ENCODE peak calls at places on chromosomes 16 and 17, in nine cellular contexts. Q, C, W, Y, P, L, G, B and D are unnamed samples.
A peak's percentile ranks its signal among the peaks of the same experiment; 100 is the strongest.

GRCh38 chr16:74487634-74488495 is 66.6 kb upstream of the CLEC18B start:
- DNase-seq in Q (no peak), C (no peak), W (no peak), Y (peak; percentile 25), P (no peak), L (no peak), G (no peak), B (no peak), D (no peak)

GRCh38 chr16:56919099-56919800 is 12.7 kb upstream of the HERPUD1 start:
- DNase-seq in Q (no peak), C (no peak), W (no peak), Y (peak; percentile 89), P (no peak), L (no peak), G (no peak), B (no peak), D (no peak)

GRCh38 chr16:69756705-69757104 is 2.0 kb upstream of the NOB1 start:
- DNase-seq in Q (no peak), C (no peak), W (no peak), Y (no peak), P (no peak), L (no peak), G (no peak), B (no peak), D (no peak)

GRCh38 chr17:7969434-7969833 is 33.0 kb upstream of the GUCY2D start:
- DNase-seq in Q (no peak), C (no peak), W (peak; percentile 45), Y (no peak), P (no peak), L (no peak), G (no peak), B (no peak), D (no peak)

GRCh38 chr17:38606646-38607611 is 1.2 kb upstream of the SRCIN1 start:
- DNase-seq in Q (no peak), C (no peak), W (no peak), Y (peak; percentile 64), P (no peak), L (no peak), G (no peak), B (peak; percentile 33), D (no peak)

GRCh38 chr16:70582280-70582978 is 58.8 kb downstream of the SF3B3 start:
- DNase-seq in Q (no peak), C (no peak), W (peak; percentile 25), Y (peak; percentile 31), P (no peak), L (no peak), G (no peak), B (no peak), D (no peak)

GRCh38 chr17:41322264-41322902 is 6.9 kb upstream of the KRTAP17-1 start:
- DNase-seq in Q (no peak), C (no peak), W (peak; percentile 79), Y (peak; percentile 35), P (no peak), L (peak; percentile 79), G (no peak), B (no peak), D (no peak)

GRCh38 chr17:28053044-28053670 is 10.7 kb downstream of the NLK start:
- DNase-seq in Q (no peak), C (no peak), W (no peak), Y (no peak), P (no peak), L (no peak), G (no peak), B (no peak), D (no peak)

GRCh38 chr17:21513012-21513570 is 136.9 kb downstream of the KCNJ12 start:
- DNase-seq in Q (peak; percentile 87), C (peak; percentile 54), W (peak; percentile 70), Y (peak; percentile 86), P (peak; percentile 80), L (peak; percentile 64), G (peak; percentile 75), B (peak; percentile 81), D (peak; percentile 83)

GRCh38 chr17:82175166-82175565 is 37.5 kb downstream of the CCDC57 start:
- DNase-seq in Q (no peak), C (no peak), W (no peak), Y (no peak), P (no peak), L (no peak), G (no peak), B (no peak), D (no peak)

GRCh38 chr17:3693829-3694231 is 2.1 kb downstream of the P2RX5 start:
- DNase-seq in Q (no peak), C (peak; percentile 78), W (no peak), Y (no peak), P (no peak), L (no peak), G (no peak), B (no peak), D (no peak)

GRCh38 chr17:75240394-75241142 is 20.8 kb downstream of the GGA3 start:
- DNase-seq in Q (peak; percentile 57), C (no peak), W (peak; percentile 38), Y (peak; percentile 69), P (no peak), L (peak; percentile 20), G (no peak), B (peak; percentile 53), D (peak; percentile 29)

GRCh38 chr16:71930013-71930563 is 34.8 kb downstream of the IST1 start:
- DNase-seq in Q (no peak), C (no peak), W (no peak), Y (no peak), P (no peak), L (peak; percentile 22), G (no peak), B (no peak), D (no peak)

GRCh38 chr17:10398352-10398751 is 23.4 kb downstream of the MYH8 start:
- DNase-seq in Q (peak; percentile 7), C (no peak), W (no peak), Y (no peak), P (no peak), L (no peak), G (no peak), B (no peak), D (no peak)

GRCh38 chr17:55177159-55177913 is 87.4 kb upstream of the HLF start:
- DNase-seq in Q (no peak), C (no peak), W (peak; percentile 63), Y (peak; percentile 5), P (no peak), L (no peak), G (no peak), B (no peak), D (no peak)

GRCh38 chr16:57409870-57410585 is 5.5 kb downstream of the CCL17 start:
- DNase-seq in Q (peak; percentile 22), C (no peak), W (no peak), Y (peak; percentile 32), P (no peak), L (no peak), G (no peak), B (no peak), D (no peak)

GRCh38 chr17:76714822-76715461 is 4.2 kb upstream of the MXRA7 start:
- DNase-seq in Q (peak; percentile 88), C (no peak), W (no peak), Y (peak; percentile 84), P (peak; percentile 88), L (peak; percentile 59), G (peak; percentile 68), B (peak; percentile 70), D (peak; percentile 82)

GRCh38 chr17:59756236-59756818 is 48.9 kb downstream of the VMP1 start:
- DNase-seq in Q (no peak), C (no peak), W (peak; percentile 85), Y (peak; percentile 63), P (no peak), L (peak; percentile 74), G (no peak), B (no peak), D (no peak)

GRCh38 chr16:85162478-85163277 is 50.4 kb upstream of the CIBAR2 start:
- DNase-seq in Q (peak; percentile 52), C (no peak), W (peak; percentile 87), Y (no peak), P (peak; percentile 82), L (peak; percentile 91), G (no peak), B (peak; percentile 82), D (no peak)

GRCh38 chr17:80855968-80856862 is 135.4 kb upstream of the CHMP6 start:
- DNase-seq in Q (no peak), C (peak; percentile 77), W (peak; percentile 99), Y (peak; percentile 35), P (no peak), L (peak; percentile 100), G (no peak), B (peak; percentile 82), D (no peak)

GRCh38 chr16:85782476-85782875 is 16.9 kb downstream of the EMC8 start:
- DNase-seq in Q (no peak), C (no peak), W (no peak), Y (no peak), P (no peak), L (peak; percentile 18), G (no peak), B (no peak), D (no peak)

GRCh38 chr17:70483624-70484023 is 314.3 kb downstream of the KCNJ2 start:
- DNase-seq in Q (no peak), C (peak; percentile 8), W (no peak), Y (peak; percentile 3), P (no peak), L (no peak), G (no peak), B (no peak), D (no peak)
- TF ChIP-seq CTCF in Q (no peak), C (no peak), W (no peak), Y (no peak), P (no peak), L (no peak), G (no peak), B (no peak), D (no peak)

GRCh38 chr17:58487589-58488427 is at the start of gene HSF5:
- DNase-seq in Q (no peak), C (peak; percentile 56), W (no peak), Y (no peak), P (no peak), L (no peak), G (no peak), B (peak; percentile 28), D (no peak)
- TF ChIP-seq CTCF in Q (no peak), C (peak; percentile 7), W (no peak), Y (no peak), P (no peak), L (no peak), G (no peak), B (no peak), D (no peak)

GRCh38 chr16:49348408-49349176 is 25.0 kb upstream of the C16orf78 start:
- DNase-seq in Q (no peak), C (no peak), W (no peak), Y (peak; percentile 19), P (no peak), L (no peak), G (no peak), B (no peak), D (no peak)
- TF ChIP-seq CTCF in Q (no peak), C (peak; percentile 31), W (no peak), Y (no peak), P (no peak), L (no peak), G (no peak), B (no peak), D (no peak)

DNA sequence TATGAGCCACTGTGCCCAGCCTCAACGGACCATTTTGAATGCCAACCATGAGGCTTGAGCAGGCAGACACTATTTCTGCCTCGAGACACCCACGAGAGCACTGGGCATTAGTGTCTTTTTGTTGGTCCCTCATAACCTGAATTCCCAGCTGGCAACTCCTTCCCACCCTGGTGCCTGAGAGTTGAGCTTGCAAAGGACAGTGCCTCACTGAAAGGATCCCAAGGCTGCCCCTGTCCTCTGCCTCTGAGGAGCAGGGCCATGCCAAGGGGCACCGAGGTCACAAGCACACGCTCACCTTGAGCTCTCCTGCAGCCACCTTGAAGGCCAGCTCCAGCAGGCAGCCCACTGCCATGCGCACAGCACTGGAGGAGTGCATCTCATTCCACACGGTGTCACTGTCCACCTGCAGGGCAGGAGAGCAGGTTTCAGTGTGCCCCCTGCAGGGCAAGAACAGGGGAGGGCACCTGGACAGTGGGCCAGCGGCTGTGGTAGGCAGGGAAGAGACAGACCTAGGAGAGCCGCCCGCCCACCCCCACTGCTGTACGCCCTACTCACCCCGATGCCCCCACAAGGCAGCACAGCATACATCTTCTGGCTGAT is 12.8 kb downstream of the G6PC3 start:
- DNase-seq in Q (no peak), C (no peak), W (no peak), Y (peak; percentile 76), P (no peak), L (no peak), G (no peak), B (no peak), D (no peak)
- TF ChIP-seq CTCF in Q (no peak), C (peak; percentile 29), W (peak; percentile 26), Y (peak; percentile 81), P (no peak), L (peak; percentile 29), G (no peak), B (peak; percentile 39), D (no peak)